ENCODE peak calls at places on chromosomes 7 and 10, in nine cellular contexts. One of them, this sample, is unnamed.

GRCh38 chr7:2830609-2831376 is 13.3 kb downstream of the GNA12 start:
- DNase-seq in heart left ventricle: no peak
- DNase-seq in thyroid gland: no peak
- DNase-seq in right lobe of liver: no peak
- DNase-seq in uterus: no peak
- DNase-seq in tibial nerve: no peak
- DNase-seq in spleen: no peak
- DNase-seq in HCT116: no peak
- DNase-seq in suprapubic skin: no peak
- DNase-seq in this sample: no peak

GRCh38 chr7:84336303-84336702 is 141.7 kb upstream of the SEMA3A start:
- DNase-seq in heart left ventricle: no peak
- DNase-seq in thyroid gland: no peak
- DNase-seq in right lobe of liver: no peak
- DNase-seq in uterus: no peak
- DNase-seq in tibial nerve: no peak
- DNase-seq in spleen: no peak
- DNase-seq in HCT116: no peak
- DNase-seq in suprapubic skin: no peak
- DNase-seq in this sample: no peak

GRCh38 chr7:90736968-90737939 is 141.1 kb downstream of the CDK14 start:
- DNase-seq in heart left ventricle: no peak
- DNase-seq in thyroid gland: no peak
- DNase-seq in right lobe of liver: no peak
- DNase-seq in uterus: no peak
- DNase-seq in tibial nerve: no peak
- DNase-seq in spleen: no peak
- DNase-seq in HCT116: no peak
- DNase-seq in suprapubic skin: no peak
- DNase-seq in this sample: no peak

GRCh38 chr10:17075510-17075909 is 54.1 kb downstream of the CUBN start:
- DNase-seq in heart left ventricle: no peak
- DNase-seq in thyroid gland: no peak
- DNase-seq in right lobe of liver: no peak
- DNase-seq in uterus: peak; percentile 38
- DNase-seq in tibial nerve: no peak
- DNase-seq in spleen: no peak
- DNase-seq in HCT116: no peak
- DNase-seq in suprapubic skin: no peak
- DNase-seq in this sample: no peak

GRCh38 chr7:76423666-76424412 is 911 bp upstream of the ZP3 start:
- DNase-seq in heart left ventricle: no peak
- DNase-seq in thyroid gland: no peak
- DNase-seq in right lobe of liver: no peak
- DNase-seq in uterus: no peak
- DNase-seq in tibial nerve: no peak
- DNase-seq in spleen: peak; percentile 54
- DNase-seq in HCT116: no peak
- DNase-seq in suprapubic skin: no peak
- DNase-seq in this sample: no peak

GRCh38 chr7:12066004-12066403 is 145.1 kb upstream of the TMEM106B start:
- DNase-seq in heart left ventricle: no peak
- DNase-seq in thyroid gland: no peak
- DNase-seq in right lobe of liver: no peak
- DNase-seq in uterus: no peak
- DNase-seq in tibial nerve: no peak
- DNase-seq in spleen: no peak
- DNase-seq in HCT116: peak; percentile 86
- DNase-seq in suprapubic skin: no peak
- DNase-seq in this sample: no peak

GRCh38 chr10:127277063-127277462 is 80.7 kb upstream of the INSYN2A start:
- DNase-seq in heart left ventricle: no peak
- DNase-seq in thyroid gland: no peak
- DNase-seq in right lobe of liver: no peak
- DNase-seq in uterus: no peak
- DNase-seq in tibial nerve: no peak
- DNase-seq in spleen: no peak
- DNase-seq in HCT116: no peak
- DNase-seq in suprapubic skin: no peak
- DNase-seq in this sample: no peak

GRCh38 chr7:115679976-115680375 is 350.6 kb downstream of the TFEC start:
- DNase-seq in heart left ventricle: no peak
- DNase-seq in thyroid gland: peak; percentile 15
- DNase-seq in right lobe of liver: no peak
- DNase-seq in uterus: peak; percentile 13
- DNase-seq in tibial nerve: no peak
- DNase-seq in spleen: no peak
- DNase-seq in HCT116: peak; percentile 38
- DNase-seq in suprapubic skin: no peak
- DNase-seq in this sample: no peak

GRCh38 chr7:562789-563628 is 43.4 kb upstream of the PDGFA start:
- DNase-seq in heart left ventricle: no peak
- DNase-seq in thyroid gland: no peak
- DNase-seq in right lobe of liver: no peak
- DNase-seq in uterus: no peak
- DNase-seq in tibial nerve: no peak
- DNase-seq in spleen: no peak
- DNase-seq in HCT116: no peak
- DNase-seq in suprapubic skin: no peak
- DNase-seq in this sample: no peak

GRCh38 chr7:96685353-96685752 is 24.3 kb downstream of the SEM1 start:
- DNase-seq in heart left ventricle: no peak
- DNase-seq in thyroid gland: no peak
- DNase-seq in right lobe of liver: no peak
- DNase-seq in uterus: no peak
- DNase-seq in tibial nerve: no peak
- DNase-seq in spleen: no peak
- DNase-seq in HCT116: no peak
- DNase-seq in suprapubic skin: no peak
- DNase-seq in this sample: no peak

GRCh38 chr10:68734349-68734748 is 13.3 kb downstream of the CCAR1 start:
- DNase-seq in heart left ventricle: no peak
- DNase-seq in thyroid gland: no peak
- DNase-seq in right lobe of liver: no peak
- DNase-seq in uterus: no peak
- DNase-seq in tibial nerve: no peak
- DNase-seq in spleen: no peak
- DNase-seq in HCT116: no peak
- DNase-seq in suprapubic skin: no peak
- DNase-seq in this sample: no peak

GRCh38 chr10:36759111-36759805 is 366.1 kb upstream of the ANKRD30A start:
- DNase-seq in heart left ventricle: no peak
- DNase-seq in thyroid gland: no peak
- DNase-seq in right lobe of liver: no peak
- DNase-seq in uterus: no peak
- DNase-seq in tibial nerve: no peak
- DNase-seq in spleen: no peak
- DNase-seq in HCT116: no peak
- DNase-seq in suprapubic skin: no peak
- DNase-seq in this sample: no peak

GRCh38 chr10:132397671-132398565 is 918 bp downstream of the PWWP2B start:
- DNase-seq in heart left ventricle: no peak
- DNase-seq in thyroid gland: peak; percentile 64
- DNase-seq in right lobe of liver: peak; percentile 79
- DNase-seq in uterus: peak; percentile 63
- DNase-seq in tibial nerve: no peak
- DNase-seq in spleen: peak; percentile 92
- DNase-seq in HCT116: no peak
- DNase-seq in suprapubic skin: no peak
- DNase-seq in this sample: no peak

GRCh38 chr7:41921453-41921912 is 218.6 kb upstream of the INHBA start:
- DNase-seq in heart left ventricle: no peak
- DNase-seq in thyroid gland: no peak
- DNase-seq in right lobe of liver: no peak
- DNase-seq in uterus: no peak
- DNase-seq in tibial nerve: peak; percentile 36
- DNase-seq in spleen: no peak
- DNase-seq in HCT116: no peak
- DNase-seq in suprapubic skin: no peak
- DNase-seq in this sample: no peak

GRCh38 chr10:3099291-3100092 is 32.1 kb downstream of the PFKP start:
- DNase-seq in heart left ventricle: no peak
- DNase-seq in thyroid gland: no peak
- DNase-seq in right lobe of liver: no peak
- DNase-seq in uterus: no peak
- DNase-seq in tibial nerve: no peak
- DNase-seq in spleen: no peak
- DNase-seq in HCT116: no peak
- DNase-seq in suprapubic skin: no peak
- DNase-seq in this sample: no peak

GRCh38 chr10:3095373-3096139 is 28.2 kb downstream of the PFKP start:
- DNase-seq in heart left ventricle: no peak
- DNase-seq in thyroid gland: no peak
- DNase-seq in right lobe of liver: no peak
- DNase-seq in uterus: peak; percentile 75
- DNase-seq in tibial nerve: peak; percentile 64
- DNase-seq in spleen: no peak
- DNase-seq in HCT116: peak; percentile 97
- DNase-seq in suprapubic skin: no peak
- DNase-seq in this sample: no peak

GRCh38 chr10:3096149-3096548 is 28.8 kb downstream of the PFKP start:
- DNase-seq in heart left ventricle: no peak
- DNase-seq in thyroid gland: no peak
- DNase-seq in right lobe of liver: no peak
- DNase-seq in uterus: no peak
- DNase-seq in tibial nerve: no peak
- DNase-seq in spleen: no peak
- DNase-seq in HCT116: no peak
- DNase-seq in suprapubic skin: no peak
- DNase-seq in this sample: no peak

GRCh38 chr10:3098689-3099088 is 31.3 kb downstream of the PFKP start:
- DNase-seq in heart left ventricle: no peak
- DNase-seq in thyroid gland: no peak
- DNase-seq in right lobe of liver: no peak
- DNase-seq in uterus: no peak
- DNase-seq in tibial nerve: no peak
- DNase-seq in spleen: no peak
- DNase-seq in HCT116: no peak
- DNase-seq in suprapubic skin: no peak
- DNase-seq in this sample: no peak

DNA sequence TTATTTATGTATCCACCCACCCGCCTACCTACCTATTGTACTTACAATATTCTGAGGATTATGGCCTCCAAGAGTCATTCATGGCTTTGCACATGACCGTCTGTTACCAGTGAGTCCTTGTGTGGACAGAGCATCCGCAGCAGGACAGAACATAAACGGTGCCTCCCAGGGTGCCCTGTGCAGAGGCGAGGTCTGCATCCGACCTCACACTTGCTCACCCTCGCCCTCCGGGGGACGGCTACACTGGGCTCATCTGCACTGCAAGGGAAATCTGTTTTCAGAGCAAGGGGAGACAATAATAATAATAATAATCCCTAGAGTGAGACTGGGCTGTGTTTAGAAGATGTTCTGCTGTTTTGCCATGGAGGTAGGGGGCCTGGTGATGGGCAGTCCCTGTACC is 29.8 kb downstream of the PFKP start:
- DNase-seq in heart left ventricle: no peak
- DNase-seq in thyroid gland: no peak
- DNase-seq in right lobe of liver: no peak
- DNase-seq in uterus: no peak
- DNase-seq in tibial nerve: no peak
- DNase-seq in spleen: no peak
- DNase-seq in HCT116: no peak
- DNase-seq in suprapubic skin: no peak
- DNase-seq in this sample: no peak
- H3K4me1 ChIP-seq in heart left ventricle: peaks cover 18% of the 10 kb centered on the region
- H3K4me1 ChIP-seq in thyroid gland: peaks cover 4% of the 10 kb centered on the region
- H3K4me1 ChIP-seq in right lobe of liver: no peaks in the 10 kb centered on the region
- H3K4me1 ChIP-seq in uterus: peaks cover 3% of the 10 kb centered on the region
- H3K4me1 ChIP-seq in tibial nerve: no peaks in the 10 kb centered on the region
- H3K4me1 ChIP-seq in spleen: peaks cover 15% of the 10 kb centered on the region
- H3K4me1 ChIP-seq in HCT116: peaks cover 45% of the 10 kb centered on the region
- H3K4me1 ChIP-seq in suprapubic skin: peaks cover 22% of the 10 kb centered on the region
- H3K4me1 ChIP-seq in this sample: peaks cover 22% of the 10 kb centered on the region

GRCh38 chr10:43648392-43649148 is at the start of gene ZNF32:
- DNase-seq in heart left ventricle: peak; percentile 93
- DNase-seq in thyroid gland: peak; percentile 83
- DNase-seq in right lobe of liver: peak; percentile 89
- DNase-seq in uterus: peak; percentile 76
- DNase-seq in tibial nerve: peak; percentile 68
- DNase-seq in spleen: peak; percentile 94
- DNase-seq in HCT116: peak; percentile 55
- DNase-seq in suprapubic skin: peak; percentile 85
- DNase-seq in this sample: no peak
- TF ChIP-seq POLR2A in heart left ventricle: peak; percentile 59
- TF ChIP-seq POLR2A in thyroid gland: no peak
- TF ChIP-seq POLR2A in right lobe of liver: peak; percentile 62
- TF ChIP-seq POLR2A in uterus: no peak
- TF ChIP-seq POLR2A in tibial nerve: peak; percentile 39
- TF ChIP-seq POLR2A in spleen: peak; percentile 23
- TF ChIP-seq POLR2A in HCT116: no peak
- TF ChIP-seq POLR2A in suprapubic skin: no peak
- TF ChIP-seq POLR2A in this sample: peak; percentile 23

GRCh38 chr10:124419635-124420034 is 912 bp upstream of the OAT start:
- DNase-seq in heart left ventricle: no peak
- DNase-seq in thyroid gland: no peak
- DNase-seq in right lobe of liver: no peak
- DNase-seq in uterus: no peak
- DNase-seq in tibial nerve: no peak
- DNase-seq in spleen: peak; percentile 84
- DNase-seq in HCT116: no peak
- DNase-seq in suprapubic skin: peak; percentile 61
- DNase-seq in this sample: no peak
- H3K4me3 ChIP-seq in heart left ventricle: no peak overlapping the region
- H3K4me3 ChIP-seq in thyroid gland: no peak overlapping the region
- H3K4me3 ChIP-seq in right lobe of liver: no peak overlapping the region
- H3K4me3 ChIP-seq in uterus: no peak overlapping the region
- H3K4me3 ChIP-seq in tibial nerve: no peak overlapping the region
- H3K4me3 ChIP-seq in spleen: no peak overlapping the region
- H3K4me3 ChIP-seq in HCT116: peak overlapping the region; percentile 54
- H3K4me3 ChIP-seq in suprapubic skin: no peak overlapping the region
- H3K4me3 ChIP-seq in this sample: no peak overlapping the region

GRCh38 chr7:93910076-93910994 is 4.0 kb downstream of the GNGT1 start:
- DNase-seq in heart left ventricle: peak; percentile 30
- DNase-seq in thyroid gland: no peak
- DNase-seq in right lobe of liver: no peak
- DNase-seq in uterus: peak; percentile 86
- DNase-seq in tibial nerve: peak; percentile 70
- DNase-seq in spleen: no peak
- DNase-seq in HCT116: no peak
- DNase-seq in suprapubic skin: no peak
- DNase-seq in this sample: no peak
- H3K4me1 ChIP-seq in heart left ventricle: peaks cover 3% of the 10 kb centered on the region
- H3K4me1 ChIP-seq in thyroid gland: no peaks in the 10 kb centered on the region
- H3K4me1 ChIP-seq in right lobe of liver: no peaks in the 10 kb centered on the region
- H3K4me1 ChIP-seq in uterus: peaks cover 12% of the 10 kb centered on the region
- H3K4me1 ChIP-seq in tibial nerve: no peaks in the 10 kb centered on the region
- H3K4me1 ChIP-seq in spleen: no peaks in the 10 kb centered on the region
- H3K4me1 ChIP-seq in HCT116: peaks cover 15% of the 10 kb centered on the region
- H3K4me1 ChIP-seq in suprapubic skin: peaks cover 15% of the 10 kb centered on the region
- H3K4me1 ChIP-seq in this sample: peaks cover 4% of the 10 kb centered on the region